ENCODE peak calls at places on chromosome 12, in five cellular contexts. E is T-helper 1 cell, H is A549, W is stomach, Z is fibroblast of the conjunctiva. G is an unnamed sample.

GRCh38 chr12:121337416-121337815 is 14.8 kb downstream of the ANAPC5 start:
- DNase-seq in E (no peak), H (no peak), Z (no peak), W (no peak), G (no peak)

GRCh38 chr12:45409966-45410365 is 194.1 kb downstream of the ANO6 start:
- DNase-seq in W (no peak), H (no peak), Z (no peak), E (no peak), G (no peak)

GRCh38 chr12:86724716-86725115 is 468.5 kb upstream of the MGAT4C start:
- DNase-seq in Z (peak), E (no peak), H (no peak), W (no peak), G (no peak)

GRCh38 chr12:89893972-89894706 is 185.5 kb upstream of the ATP2B1 start:
- DNase-seq in H (no peak), W (no peak), E (no peak), Z (peak), G (no peak)

GRCh38 chr12:76639646-76640045 is 80.1 kb upstream of the OSBPL8 start:
- DNase-seq in Z (no peak), W (no peak), H (no peak), E (no peak), G (no peak)

GRCh38 chr12:95258146-95258545 is 40.5 kb downstream of the VEZT start:
- DNase-seq in Z (no peak), W (no peak), E (no peak), H (no peak), G (no peak)

GRCh38 chr12:12230275-12230674 is 36.6 kb downstream of the LRP6 start:
- DNase-seq in E (no peak), Z (no peak), W (no peak), H (no peak), G (no peak)

GRCh38 chr12:49975370-49975761 is 2.6 kb downstream of the AQP6 start:
- DNase-seq in W (no peak), H (no peak), Z (no peak), E (no peak), G (no peak)

GRCh38 chr12:111359914-111360276 is 9.0 kb downstream of the PHETA1 start:
- DNase-seq in H (no peak), E (no peak), W (no peak), Z (no peak), G (no peak)

GRCh38 chr12:114916124-114916523 is 232.1 kb upstream of the TBX3 start:
- DNase-seq in Z (peak), E (no peak), H (no peak), W (no peak), G (no peak)

GRCh38 chr12:74454109-74454508 is 83.5 kb upstream of the ATXN7L3B start:
- DNase-seq in E (no peak), Z (no peak), H (no peak), W (no peak), G (no peak)

GRCh38 chr12:89212339-89212771 is 139.9 kb downstream of the DUSP6 start:
- DNase-seq in Z (peak), H (no peak), W (peak), E (no peak), G (no peak)

GRCh38 chr12:14058717-14059116 is 77.3 kb upstream of the GRIN2B start:
- DNase-seq in W (no peak), E (no peak), Z (no peak), H (no peak), G (no peak)

GRCh38 chr12:132075026-132075713 is 68.9 kb downstream of the DDX51 start:
- DNase-seq in E (no peak), H (no peak), W (no peak), Z (no peak), G (no peak)

GRCh38 chr12:98291828-98292227 is 223.6 kb upstream of the TMPO start:
- DNase-seq in Z (no peak), E (no peak), W (no peak), H (no peak), G (no peak)

GRCh38 chr12:129681830-129682229 is 222.0 kb downstream of the TMEM132D start:
- DNase-seq in W (no peak), H (no peak), Z (no peak), E (no peak), G (no peak)

GRCh38 chr12:116736962-116737773 is 701 bp downstream of the SPRING1 start:
- DNase-seq in W (peak), H (peak), Z (no peak), E (no peak), G (no peak)

GRCh38 chr12:53623526-53623925 is 2.7 kb downstream of the ATF7 start:
- DNase-seq in E (no peak), W (no peak), H (no peak), Z (peak), G (no peak)

GRCh38 chr12:2129076-2129475 is 76.3 kb downstream of the CACNA1C start:
- DNase-seq in W (no peak), E (no peak), Z (no peak), H (no peak), G (no peak)

GRCh38 chr12:123767613-123768012 is 5.5 kb downstream of the DNAH10 start:
- DNase-seq in E (no peak), H (no peak), Z (no peak), W (no peak), G (no peak)

GRCh38 chr12:98606367-98606985 is 13.0 kb downstream of the SLC25A3 start:
- DNase-seq in W (no peak), E (no peak), Z (no peak), H (no peak), G (no peak)

GRCh38 chr12:57719777-57720605 is 18.6 kb downstream of the AGAP2 start:
- DNase-seq in E (no peak), H (no peak), W (no peak), Z (no peak), G (no peak)

GRCh38 chr12:61251076-61251475 is 1009.1 kb upstream of the USP15 start:
- DNase-seq in E (no peak), Z (no peak), H (no peak), W (no peak), G (no peak)

GRCh38 chr12:128381537-128381936 is 114.6 kb downstream of the TMEM132C start:
- DNase-seq in W (no peak), E (no peak), Z (no peak), H (no peak), G (no peak)

GRCh38 chr12:3202734-3203446 is 125.7 kb downstream of the TSPAN9 start:
- DNase-seq in Z (no peak), W (peak), H (peak), E (no peak), G (peak)